ENCODE peak calls at places on chromosomes 16 and 17, in seven cellular contexts. One of them, this sample, is unnamed.
A peak's percentile ranks its signal among the peaks of the same experiment; 100 is the strongest.

GRCh38 chr16:56286819-56287218 is 95.5 kb downstream of the GNAO1 start:
- DNase-seq in AG04450: no peak
- DNase-seq in BE2C: no peak
- DNase-seq in upper lobe of right lung: no peak
- DNase-seq in H9: no peak
- DNase-seq in mucosa of descending colon: no peak
- DNase-seq in IMR-90: peak; percentile 16
- DNase-seq in this sample: no peak

GRCh38 chr16:3858809-3859208 is 21.7 kb downstream of the CREBBP start:
- DNase-seq in AG04450: no peak
- DNase-seq in BE2C: no peak
- DNase-seq in upper lobe of right lung: no peak
- DNase-seq in H9: no peak
- DNase-seq in mucosa of descending colon: no peak
- DNase-seq in IMR-90: no peak
- DNase-seq in this sample: no peak

GRCh38 chr17:78257810-78258322 is 26.4 kb downstream of the TMEM235 start:
- DNase-seq in AG04450: no peak
- DNase-seq in BE2C: peak; percentile 49
- DNase-seq in upper lobe of right lung: peak; percentile 71
- DNase-seq in H9: no peak
- DNase-seq in mucosa of descending colon: no peak
- DNase-seq in IMR-90: peak; percentile 13
- DNase-seq in this sample: peak; percentile 49

GRCh38 chr17:48490391-48491026 is 40.3 kb downstream of the HOXB1 start:
- DNase-seq in AG04450: no peak
- DNase-seq in BE2C: no peak
- DNase-seq in upper lobe of right lung: no peak
- DNase-seq in H9: no peak
- DNase-seq in mucosa of descending colon: no peak
- DNase-seq in IMR-90: no peak
- DNase-seq in this sample: no peak

GRCh38 chr17:16282522-16282921 is 65.5 kb downstream of the PIGL start:
- DNase-seq in AG04450: peak; percentile 66
- DNase-seq in BE2C: no peak
- DNase-seq in upper lobe of right lung: no peak
- DNase-seq in H9: no peak
- DNase-seq in mucosa of descending colon: no peak
- DNase-seq in IMR-90: peak; percentile 91
- DNase-seq in this sample: no peak

GRCh38 chr16:27326738-27327585 is 13.2 kb downstream of the IL4R start:
- DNase-seq in AG04450: peak; percentile 78
- DNase-seq in BE2C: no peak
- DNase-seq in upper lobe of right lung: peak; percentile 88
- DNase-seq in H9: peak; percentile 96
- DNase-seq in mucosa of descending colon: peak; percentile 75
- DNase-seq in IMR-90: peak; percentile 97
- DNase-seq in this sample: peak; percentile 77

GRCh38 chr16:83095926-83096692 is 469.3 kb downstream of the CDH13 start:
- DNase-seq in AG04450: no peak
- DNase-seq in BE2C: no peak
- DNase-seq in upper lobe of right lung: no peak
- DNase-seq in H9: no peak
- DNase-seq in mucosa of descending colon: no peak
- DNase-seq in IMR-90: peak; percentile 70
- DNase-seq in this sample: peak; percentile 40

GRCh38 chr16:68607443-68607842 is 37.7 kb upstream of the CDH3 start:
- DNase-seq in AG04450: no peak
- DNase-seq in BE2C: no peak
- DNase-seq in upper lobe of right lung: no peak
- DNase-seq in H9: no peak
- DNase-seq in mucosa of descending colon: no peak
- DNase-seq in IMR-90: no peak
- DNase-seq in this sample: no peak

GRCh38 chr16:85782476-85782875 is 16.9 kb downstream of the EMC8 start:
- DNase-seq in AG04450: no peak
- DNase-seq in BE2C: no peak
- DNase-seq in upper lobe of right lung: no peak
- DNase-seq in H9: no peak
- DNase-seq in mucosa of descending colon: no peak
- DNase-seq in IMR-90: peak; percentile 18
- DNase-seq in this sample: no peak

GRCh38 chr16:20987049-20987448 is 86.5 kb downstream of the LYRM1 start:
- DNase-seq in AG04450: no peak
- DNase-seq in BE2C: no peak
- DNase-seq in upper lobe of right lung: no peak
- DNase-seq in H9: no peak
- DNase-seq in mucosa of descending colon: no peak
- DNase-seq in IMR-90: no peak
- DNase-seq in this sample: no peak

GRCh38 chr17:19301973-19302372 is 60.5 kb downstream of the B9D1 start:
- DNase-seq in AG04450: no peak
- DNase-seq in BE2C: no peak
- DNase-seq in upper lobe of right lung: peak; percentile 48
- DNase-seq in H9: no peak
- DNase-seq in mucosa of descending colon: no peak
- DNase-seq in IMR-90: no peak
- DNase-seq in this sample: no peak

GRCh38 chr16:23901178-23902131 is 65.7 kb downstream of the PRKCB start:
- DNase-seq in AG04450: no peak
- DNase-seq in BE2C: no peak
- DNase-seq in upper lobe of right lung: no peak
- DNase-seq in H9: no peak
- DNase-seq in mucosa of descending colon: no peak
- DNase-seq in IMR-90: no peak
- DNase-seq in this sample: no peak

GRCh38 chr17:4635823-4636375 is 5.6 kb downstream of the ALOX15 start:
- DNase-seq in AG04450: no peak
- DNase-seq in BE2C: no peak
- DNase-seq in upper lobe of right lung: peak; percentile 65
- DNase-seq in H9: peak; percentile 41
- DNase-seq in mucosa of descending colon: no peak
- DNase-seq in IMR-90: no peak
- DNase-seq in this sample: no peak

GRCh38 chr17:16304832-16305231 is 48.4 kb downstream of the CENPV start:
- DNase-seq in AG04450: no peak
- DNase-seq in BE2C: peak; percentile 12
- DNase-seq in upper lobe of right lung: no peak
- DNase-seq in H9: peak; percentile 67
- DNase-seq in mucosa of descending colon: no peak
- DNase-seq in IMR-90: peak; percentile 56
- DNase-seq in this sample: no peak

GRCh38 chr16:2154533-2155090 is 970 bp upstream of the TRAF7 start:
- DNase-seq in AG04450: no peak
- DNase-seq in BE2C: no peak
- DNase-seq in upper lobe of right lung: no peak
- DNase-seq in H9: no peak
- DNase-seq in mucosa of descending colon: no peak
- DNase-seq in IMR-90: no peak
- DNase-seq in this sample: no peak

GRCh38 chr16:2155091-2156024 is at the start of gene TRAF7:
- DNase-seq in AG04450: peak; percentile 100
- DNase-seq in BE2C: peak; percentile 99
- DNase-seq in upper lobe of right lung: peak; percentile 99
- DNase-seq in H9: peak; percentile 100
- DNase-seq in mucosa of descending colon: peak; percentile 98
- DNase-seq in IMR-90: peak; percentile 100
- DNase-seq in this sample: peak; percentile 98

GRCh38 chr16:2150418-2151187 is 2.2 kb downstream of the RAB26 start:
- DNase-seq in AG04450: no peak
- DNase-seq in BE2C: peak; percentile 93
- DNase-seq in upper lobe of right lung: no peak
- DNase-seq in H9: peak; percentile 89
- DNase-seq in mucosa of descending colon: peak; percentile 57
- DNase-seq in IMR-90: peak; percentile 28
- DNase-seq in this sample: no peak

GRCh38 chr16:2151188-2152091 is 3.0 kb downstream of the RAB26 start:
- DNase-seq in AG04450: no peak
- DNase-seq in BE2C: peak; percentile 64
- DNase-seq in upper lobe of right lung: no peak
- DNase-seq in H9: peak; percentile 77
- DNase-seq in mucosa of descending colon: no peak
- DNase-seq in IMR-90: no peak
- DNase-seq in this sample: no peak

GRCh38 chr16:2152695-2153506 is 2.7 kb upstream of the TRAF7 start:
- DNase-seq in AG04450: no peak
- DNase-seq in BE2C: peak; percentile 69
- DNase-seq in upper lobe of right lung: no peak
- DNase-seq in H9: no peak
- DNase-seq in mucosa of descending colon: peak; percentile 45
- DNase-seq in IMR-90: no peak
- DNase-seq in this sample: no peak
- TF ChIP-seq CTCF in AG04450: no peak
- TF ChIP-seq CTCF in BE2C: no peak
- TF ChIP-seq CTCF in upper lobe of right lung: no peak
- TF ChIP-seq CTCF in H9: no peak
- TF ChIP-seq CTCF in mucosa of descending colon: no peak
- TF ChIP-seq CTCF in IMR-90: no peak
- TF ChIP-seq CTCF in this sample: no peak

GRCh38 chr16:22190169-22191088 is 15.6 kb upstream of the EEF2K start:
- DNase-seq in AG04450: peak; percentile 100
- DNase-seq in BE2C: peak; percentile 100
- DNase-seq in upper lobe of right lung: peak; percentile 100
- DNase-seq in H9: peak; percentile 100
- DNase-seq in mucosa of descending colon: peak; percentile 100
- DNase-seq in IMR-90: peak; percentile 100
- DNase-seq in this sample: peak; percentile 99
- TF ChIP-seq CTCF in AG04450: no peak
- TF ChIP-seq CTCF in BE2C: no peak
- TF ChIP-seq CTCF in upper lobe of right lung: no peak
- TF ChIP-seq CTCF in H9: no peak
- TF ChIP-seq CTCF in mucosa of descending colon: peak; percentile 5
- TF ChIP-seq CTCF in IMR-90: no peak
- TF ChIP-seq CTCF in this sample: no peak

DNA sequence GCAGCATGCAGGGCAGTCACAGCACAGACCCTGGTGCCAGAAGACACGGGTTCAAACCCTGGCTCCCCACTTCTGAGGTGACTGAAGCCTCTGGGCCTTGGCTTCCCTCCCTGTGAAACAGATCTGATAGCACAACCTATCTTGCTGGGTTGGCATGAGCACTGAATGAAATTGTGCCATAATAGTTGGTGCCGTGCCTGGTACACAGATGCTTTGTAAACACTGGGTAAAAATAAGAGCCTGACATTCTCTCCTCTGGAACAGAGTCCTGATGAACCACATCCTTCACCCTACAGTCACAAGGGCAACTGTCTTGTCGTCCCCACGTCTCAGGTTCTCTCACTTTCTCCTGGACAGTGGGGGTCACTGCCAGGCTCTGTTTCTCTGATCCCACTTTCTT is 35.7 kb downstream of the NOS2 start:
- DNase-seq in AG04450: no peak
- DNase-seq in BE2C: no peak
- DNase-seq in upper lobe of right lung: no peak
- DNase-seq in H9: no peak
- DNase-seq in mucosa of descending colon: no peak
- DNase-seq in IMR-90: no peak
- DNase-seq in this sample: no peak
- TF ChIP-seq CTCF in AG04450: no peak
- TF ChIP-seq CTCF in BE2C: no peak
- TF ChIP-seq CTCF in upper lobe of right lung: no peak
- TF ChIP-seq CTCF in H9: no peak
- TF ChIP-seq CTCF in mucosa of descending colon: no peak
- TF ChIP-seq CTCF in IMR-90: no peak
- TF ChIP-seq CTCF in this sample: no peak

GRCh38 chr17:41735744-41736143 is 1.3 kb upstream of the HAP1 start:
- DNase-seq in AG04450: no peak
- DNase-seq in BE2C: no peak
- DNase-seq in upper lobe of right lung: no peak
- DNase-seq in H9: peak; percentile 30
- DNase-seq in mucosa of descending colon: no peak
- DNase-seq in IMR-90: no peak
- DNase-seq in this sample: no peak
- TF ChIP-seq CTCF in AG04450: no peak
- TF ChIP-seq CTCF in BE2C: no peak
- TF ChIP-seq CTCF in upper lobe of right lung: no peak
- TF ChIP-seq CTCF in H9: no peak
- TF ChIP-seq CTCF in mucosa of descending colon: no peak
- TF ChIP-seq CTCF in IMR-90: no peak
- TF ChIP-seq CTCF in this sample: no peak

DNA sequence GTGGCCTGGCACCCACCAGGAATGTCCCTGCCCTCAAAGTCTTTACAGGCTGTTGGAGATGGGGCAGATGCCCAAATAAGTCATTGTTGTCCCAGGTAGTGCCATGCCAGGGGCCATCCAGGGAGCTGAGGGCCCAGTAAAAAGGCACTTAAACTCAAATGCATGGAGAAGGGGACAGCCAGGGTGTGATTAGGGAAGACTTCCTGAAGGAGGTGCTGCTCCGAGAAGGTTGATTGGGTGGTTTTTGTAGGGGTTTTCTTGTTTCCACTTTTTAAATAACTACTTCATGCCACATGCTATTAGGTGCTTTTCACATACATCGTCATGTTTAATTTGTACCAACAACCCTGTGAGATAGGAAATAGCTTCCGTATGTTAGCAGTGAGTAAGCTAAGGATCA is 66.9 kb downstream of the RAI1 start:
- DNase-seq in AG04450: no peak
- DNase-seq in BE2C: no peak
- DNase-seq in upper lobe of right lung: no peak
- DNase-seq in H9: no peak
- DNase-seq in mucosa of descending colon: no peak
- DNase-seq in IMR-90: no peak
- DNase-seq in this sample: no peak
- TF ChIP-seq CTCF in AG04450: no peak
- TF ChIP-seq CTCF in BE2C: peak; percentile 25
- TF ChIP-seq CTCF in upper lobe of right lung: no peak
- TF ChIP-seq CTCF in H9: peak; percentile 55
- TF ChIP-seq CTCF in mucosa of descending colon: no peak
- TF ChIP-seq CTCF in IMR-90: no peak
- TF ChIP-seq CTCF in this sample: no peak

This sample was measured in Caco-2.